ENCODE peak calls at places on chromosomes 2 and 18, in six cellular contexts. S, W, U, F, G and P are unnamed samples.

GRCh38 chr2:102074167-102074778 is 68.3 kb upstream of the IL1R1 start:
- DNase-seq in U (no peak), W (no peak), S (no peak), G (no peak), F (no peak), P (no peak)

GRCh38 chr2:197293252-197294007 is 17.1 kb downstream of the ANKRD44 start:
- DNase-seq in S (no peak), W (no peak), G (no peak), U (no peak), F (no peak), P (no peak)

GRCh38 chr2:9310390-9310789 is 103.8 kb downstream of the ASAP2 start:
- DNase-seq in G (no peak), S (no peak), U (peak), F (peak), W (peak), P (no peak)

GRCh38 chr18:47507651-47508050 is 256.2 kb upstream of the SKOR2 start:
- DNase-seq in W (no peak), U (no peak), S (no peak), F (no peak), G (no peak), P (no peak)

GRCh38 chr18:361941-362913 is 94.4 kb upstream of the THOC1 start:
- DNase-seq in U (peak), W (peak), G (no peak), S (no peak), F (peak), P (no peak)

GRCh38 chr2:68740184-68740914 is 5.7 kb downstream of the ARHGAP25 start:
- DNase-seq in S (no peak), F (peak), U (no peak), G (no peak), W (peak), P (no peak)

GRCh38 chr2:14944562-14945346 is 312.2 kb downstream of the LRATD1 start:
- DNase-seq in W (peak), F (peak), U (peak), S (peak), G (no peak), P (no peak)

GRCh38 chr18:75828379-75828778 is 400.9 kb upstream of the SMIM21 start:
- DNase-seq in S (no peak), U (no peak), F (no peak), G (no peak), W (no peak), P (no peak)

GRCh38 chr2:222892321-222892720 is 31.5 kb downstream of the ACSL3 start:
- DNase-seq in W (peak), F (peak), G (no peak), S (no peak), U (peak), P (no peak)

GRCh38 chr2:10954856-10955818 is 43.4 kb downstream of the KCNF1 start:
- DNase-seq in S (no peak), F (peak), G (no peak), U (no peak), W (no peak), P (no peak)

GRCh38 chr2:152452256-152452973 is 117.4 kb downstream of the FMNL2 start:
- DNase-seq in F (peak), U (no peak), W (no peak), S (peak), G (no peak), P (no peak)

GRCh38 chr2:120858764-120859525 is 123.3 kb downstream of the GLI2 start:
- DNase-seq in F (no peak), S (no peak), G (no peak), W (no peak), U (no peak), P (no peak)

GRCh38 chr2:236378851-236379250 is 114.6 kb upstream of the ASB18 start:
- DNase-seq in G (no peak), S (no peak), F (no peak), W (no peak), U (no peak), P (no peak)

GRCh38 chr2:171159326-171160118 is 1.2 kb downstream of the TLK1 start:
- DNase-seq in W (peak), G (peak), U (peak), F (peak), S (peak), P (peak)

GRCh38 chr18:68764016-68764415 is 33.9 kb upstream of the CCDC102B start:
- DNase-seq in U (peak), F (peak), W (peak), G (no peak), S (no peak), P (no peak)

GRCh38 chr2:23037596-23037995 is 347.4 kb upstream of the KLHL29 start:
- DNase-seq in S (no peak), W (no peak), U (no peak), F (no peak), G (no peak), P (no peak)

GRCh38 chr2:34365937-34366336 is 766.8 kb upstream of the FAM98A start:
- DNase-seq in F (no peak), W (peak), U (no peak), S (peak), G (no peak), P (no peak)

GRCh38 chr18:6017160-6017559 is 121.8 kb upstream of the TMEM200C start:
- DNase-seq in U (no peak), S (no peak), G (no peak), F (peak), W (no peak), P (no peak)

GRCh38 chr18:30855762-30856161 is 186.8 kb downstream of the DSC3 start:
- DNase-seq in U (no peak), W (no peak), G (no peak), S (no peak), F (no peak), P (no peak)

GRCh38 chr2:3313845-3314375 is 63.7 kb downstream of the EIPR1 start:
- DNase-seq in W (no peak), U (no peak), G (no peak), F (no peak), S (no peak), P (no peak)

GRCh38 chr2:234137400-234138014 is 87.0 kb downstream of the SPP2 start:
- DNase-seq in F (peak), U (no peak), G (no peak), W (peak), S (no peak), P (no peak)

GRCh38 chr2:238261718-238262375 is 22.0 kb upstream of the HES6 start:
- DNase-seq in W (no peak), U (no peak), S (no peak), G (no peak), F (no peak), P (no peak)

GRCh38 chr2:238256594-238257104 is 16.8 kb upstream of the HES6 start:
- DNase-seq in W (peak), U (peak), F (peak), S (peak), G (peak), P (peak)

GRCh38 chr2:238257786-238258700 is 18.2 kb upstream of the HES6 start:
- DNase-seq in G (no peak), W (no peak), F (no peak), S (no peak), U (no peak), P (no peak)

GRCh38 chr2:238260879-238261278 is 21.0 kb upstream of the HES6 start:
- DNase-seq in W (peak), S (no peak), F (peak), U (no peak), G (no peak), P (no peak)

DNA sequence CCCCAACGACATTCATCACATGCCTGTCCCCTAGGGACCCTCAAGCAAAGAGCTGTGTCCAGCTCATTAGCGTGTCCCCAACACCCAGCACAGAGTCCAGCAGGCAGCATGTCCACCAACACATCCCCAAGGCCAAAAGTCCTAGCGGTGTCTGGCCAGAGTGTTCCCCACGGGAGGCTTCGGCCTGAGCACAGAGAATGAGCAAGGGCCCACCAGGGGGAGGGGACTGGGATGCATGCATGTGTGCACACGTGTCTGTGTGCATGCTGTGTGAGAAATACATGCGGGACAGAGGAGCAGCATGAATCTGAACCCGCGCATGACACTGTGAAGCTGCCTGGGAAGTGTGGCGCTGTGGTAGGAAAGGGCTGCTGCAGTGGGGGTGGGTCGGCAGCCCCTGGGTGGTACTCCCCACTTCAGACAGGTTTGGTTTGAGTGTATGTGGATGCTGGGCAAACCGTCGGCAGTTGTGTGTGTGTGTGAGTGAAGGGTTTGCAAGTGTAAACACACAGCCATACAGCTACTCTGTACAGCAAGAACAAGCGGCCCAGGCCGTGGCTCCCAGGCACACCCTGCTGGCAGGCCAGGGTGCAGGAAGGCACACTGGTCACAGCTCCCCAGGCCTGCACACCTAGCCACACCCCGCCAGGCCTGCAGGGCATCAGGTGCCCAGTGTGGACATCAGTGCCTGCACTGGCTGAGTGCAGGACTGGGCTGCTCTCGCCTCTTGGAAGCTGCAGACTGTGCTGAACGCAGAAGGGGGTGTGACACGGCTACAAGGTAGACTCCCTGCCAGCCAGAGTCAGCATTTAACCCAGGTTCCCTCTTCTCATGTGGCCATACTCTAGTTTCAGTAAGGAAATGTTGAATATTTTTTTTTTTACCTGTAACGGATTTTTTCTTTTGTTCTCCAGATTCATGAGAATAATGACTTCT is 19.5 kb upstream of the HES6 start:
- DNase-seq in W (no peak), S (no peak), F (no peak), G (no peak), U (no peak), P (no peak)
- TF ChIP-seq CTCF in W (no peak), S (no peak), F (no peak), G (no peak), U (peak), P (peak)

GRCh38 chr2:218569661-218570500 is 1.2 kb downstream of the CNOT9 start:
- DNase-seq in S (no peak), F (peak), G (no peak), W (peak), U (peak), P (no peak)
- TF ChIP-seq CTCF in S (no peak), F (no peak), G (no peak), W (no peak), U (no peak), P (no peak)

DNA sequence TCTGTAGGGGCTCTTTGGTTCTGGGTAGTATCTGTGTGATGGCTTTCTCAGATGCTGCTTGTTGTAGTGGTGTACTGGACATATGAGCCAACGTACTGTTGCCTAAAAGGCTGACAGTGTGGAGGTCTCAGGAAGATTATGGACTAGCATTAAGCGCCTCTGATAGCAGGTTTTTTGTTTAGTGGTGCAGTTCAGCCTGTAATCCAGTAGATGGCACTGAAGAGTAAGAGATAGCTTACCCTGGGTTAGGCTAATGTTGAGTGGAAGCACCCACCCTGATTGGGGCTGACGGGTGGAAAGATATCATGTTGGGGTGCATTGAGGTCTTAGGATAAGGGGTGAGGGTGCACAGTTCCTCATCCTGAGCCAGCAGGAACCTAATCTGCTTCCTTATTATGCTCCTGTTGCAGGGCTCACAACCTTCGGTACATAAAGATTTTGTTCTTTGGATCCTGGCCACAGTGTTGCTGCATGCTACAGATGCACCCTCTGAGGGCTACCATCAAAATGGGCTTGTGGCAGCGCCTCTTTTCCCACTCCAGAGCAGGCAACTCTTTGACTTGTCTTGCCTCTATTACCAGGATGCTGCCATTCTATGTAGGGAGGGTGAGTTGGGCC is 79.6 kb downstream of the MSTN start:
- DNase-seq in G (no peak), F (no peak), W (no peak), S (no peak), U (peak), P (no peak)
- TF ChIP-seq CTCF in G (peak), F (peak), W (peak), S (peak), U (peak), P (no peak)

GRCh38 chr2:162333968-162334367 is 10.0 kb upstream of the GCA start:
- DNase-seq in S (peak), W (no peak), G (no peak), U (peak), F (no peak), P (no peak)
- TF ChIP-seq CTCF in S (peak), W (peak), G (peak), U (peak), F (peak), P (peak)

DNA sequence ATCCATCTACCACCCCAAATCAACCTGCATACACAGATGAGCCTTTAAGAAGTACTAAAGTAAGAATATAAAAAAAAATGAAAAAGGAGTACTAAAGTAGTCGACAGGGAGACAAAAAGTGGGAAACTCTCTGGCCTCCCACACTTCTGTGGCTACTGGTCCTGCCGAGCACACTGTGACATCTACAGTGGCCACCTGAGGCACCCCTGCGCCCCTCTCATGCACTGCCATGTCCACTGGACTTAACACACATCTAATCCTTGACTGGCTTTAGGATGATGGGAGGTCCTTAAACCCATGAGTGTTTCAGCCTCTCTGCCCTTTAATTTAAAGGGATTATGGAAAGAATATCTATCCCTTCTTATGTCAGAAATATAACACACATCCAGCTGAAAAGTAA is 71.2 kb downstream of the MREG start:
- DNase-seq in U (no peak), G (no peak), S (no peak), W (no peak), F (no peak), P (no peak)
- TF ChIP-seq CTCF in U (no peak), G (no peak), S (no peak), W (no peak), F (no peak), P (no peak)

GRCh38 chr2:173955867-173956266 is 9.3 kb downstream of the SP3 start:
- DNase-seq in W (no peak), G (no peak), U (no peak), F (no peak), S (no peak), P (no peak)

GRCh38 chr2:173953047-173953424 is 12.1 kb downstream of the SP3 start:
- DNase-seq in W (no peak), G (no peak), F (no peak), U (no peak), S (no peak), P (no peak)

GRCh38 chr2:173956454-173956853 is 8.7 kb downstream of the SP3 start:
- DNase-seq in F (peak), W (no peak), U (no peak), G (no peak), S (no peak), P (no peak)

GRCh38 chr2:173957517-173957916 is 7.7 kb downstream of the SP3 start:
- DNase-seq in F (no peak), S (no peak), W (no peak), U (no peak), G (no peak), P (no peak)

GRCh38 chr2:173955004-173955403 is 10.2 kb downstream of the SP3 start:
- DNase-seq in F (no peak), G (no peak), S (no peak), W (no peak), U (no peak), P (no peak)
- TF ChIP-seq CTCF in F (no peak), G (no peak), S (no peak), W (no peak), U (peak), P (no peak)

DNA sequence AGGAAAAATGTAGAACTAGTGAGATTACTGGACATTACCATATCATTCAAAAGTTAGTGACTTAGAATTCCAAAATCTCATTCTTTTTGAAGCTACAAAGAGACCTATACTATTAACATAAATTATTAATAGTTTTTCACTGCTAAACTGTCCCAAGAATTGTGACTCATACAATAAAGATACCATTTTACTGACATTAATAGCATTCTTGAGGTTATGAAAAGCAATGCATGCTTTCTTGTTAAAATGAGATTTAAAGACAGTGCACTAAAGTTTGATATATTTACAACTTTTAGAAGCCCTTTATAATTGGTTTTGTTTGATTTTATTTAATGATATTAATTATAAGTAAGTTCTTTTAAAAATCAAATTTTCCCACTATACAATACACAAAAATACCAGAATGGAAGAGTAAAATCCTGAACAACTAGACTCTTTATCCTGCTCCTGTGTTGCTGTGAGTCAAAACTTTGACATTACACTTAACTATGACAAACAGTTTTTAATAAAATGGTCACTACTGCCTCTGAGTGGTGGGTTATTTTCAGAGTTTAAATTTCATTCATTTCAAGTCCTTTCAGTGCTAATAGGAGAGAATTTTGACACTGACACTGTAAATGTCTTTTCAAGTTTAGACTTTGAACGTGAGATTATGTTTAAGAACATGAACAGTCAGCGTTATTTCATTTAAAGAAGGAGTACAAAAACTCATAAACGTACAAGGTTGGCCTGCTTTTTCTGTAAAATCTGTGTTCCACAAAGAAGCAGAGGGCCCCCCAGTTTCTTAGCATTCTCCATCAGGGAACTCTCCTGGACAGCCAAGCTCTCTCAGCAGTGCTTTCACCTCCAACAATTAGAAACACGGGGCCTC is 54.5 kb downstream of the FAM124B start:
- DNase-seq in G (no peak), W (peak), U (no peak), F (peak), S (no peak), P (no peak)
- TF ChIP-seq CTCF in G (no peak), W (no peak), U (no peak), F (no peak), S (no peak), P (no peak)